ENCODE peak calls at places on chromosomes 1 and 21, in nine cellular contexts. U is pancreas, E is OCI-LY7, H is mammary epithelial cell, Z is lower leg skin, L is esophagus squamous epithelium, C is fibroblast of mammary gland, R is AG04450, K is prostate gland. A is an unnamed sample.
A peak's percentile ranks its signal among the peaks of the same experiment; 100 is the strongest.

GRCh38 chr1:158002630-158003408 is 9.4 kb downstream of the KIRREL1 start:
- DNase-seq in U (no peak), E (no peak), H (peak; percentile 38), Z (no peak), L (no peak), C (no peak), R (no peak), K (no peak), A (no peak)

GRCh38 chr1:236515443-236515958 is 8.3 kb upstream of the LGALS8 start:
- DNase-seq in U (peak; percentile 42), E (no peak), H (no peak), Z (no peak), L (no peak), C (no peak), R (no peak), K (no peak), A (no peak)

GRCh38 chr1:94110946-94111740 is 9.8 kb downstream of the ABCA4 start:
- DNase-seq in U (no peak), E (no peak), H (no peak), Z (peak; percentile 59), L (no peak), C (no peak), R (no peak), K (no peak), A (no peak)

GRCh38 chr1:81325404-81325803 is 475.3 kb upstream of the ADGRL2 start:
- DNase-seq in U (no peak), E (no peak), H (peak; percentile 21), Z (no peak), L (no peak), C (no peak), R (no peak), K (no peak), A (no peak)

GRCh38 chr1:22847709-22848108 is 125.0 kb downstream of the LACTBL1 start:
- DNase-seq in U (no peak), E (no peak), H (no peak), Z (no peak), L (no peak), C (no peak), R (no peak), K (no peak), A (no peak)

GRCh38 chr1:186404454-186405051 is 28.9 kb downstream of the ODR4 start:
- DNase-seq in U (no peak), E (peak; percentile 44), H (peak; percentile 32), Z (no peak), L (no peak), C (peak; percentile 78), R (peak; percentile 11), K (no peak), A (no peak)

GRCh38 chr1:41322835-41323234 is 38.4 kb upstream of the FOXO6 start:
- DNase-seq in U (no peak), E (peak; percentile 41), H (peak; percentile 45), Z (no peak), L (no peak), C (peak; percentile 7), R (no peak), K (peak; percentile 37), A (no peak)

GRCh38 chr1:66945316-66945715 is 20.5 kb downstream of the MIER1 start:
- DNase-seq in U (no peak), E (no peak), H (no peak), Z (no peak), L (no peak), C (no peak), R (no peak), K (no peak), A (no peak)

GRCh38 chr1:9314711-9315379 is 22.2 kb downstream of the SPSB1 start:
- DNase-seq in U (no peak), E (no peak), H (no peak), Z (no peak), L (no peak), C (no peak), R (no peak), K (no peak), A (no peak)

GRCh38 chr1:47482783-47483182 is 44.9 kb downstream of the FOXD2 start:
- DNase-seq in U (no peak), E (no peak), H (no peak), Z (peak; percentile 34), L (no peak), C (peak; percentile 47), R (no peak), K (no peak), A (no peak)

GRCh38 chr1:155003227-155003765 is 694 bp downstream of the ZBTB7B start:
- DNase-seq in U (peak; percentile 70), E (peak; percentile 43), H (no peak), Z (peak; percentile 86), L (no peak), C (no peak), R (no peak), K (no peak), A (peak; percentile 79)

GRCh38 chr21:43279578-43279894 is 110.7 kb downstream of the CRYAA start:
- DNase-seq in U (peak; percentile 20), E (no peak), H (no peak), Z (no peak), L (no peak), C (no peak), R (no peak), K (no peak), A (no peak)

GRCh38 chr1:205444300-205444930 is 11.4 kb downstream of the BLACAT1 start:
- DNase-seq in U (no peak), E (no peak), H (no peak), Z (no peak), L (no peak), C (no peak), R (no peak), K (no peak), A (no peak)

GRCh38 chr1:47914952-47915676 is 82.1 kb downstream of the TRABD2B start:
- DNase-seq in U (no peak), E (no peak), H (no peak), Z (no peak), L (no peak), C (no peak), R (no peak), K (no peak), A (no peak)

GRCh38 chr1:204065174-204065985 is 7.5 kb upstream of the SOX13 start:
- DNase-seq in U (no peak), E (no peak), H (no peak), Z (no peak), L (no peak), C (peak; percentile 32), R (no peak), K (no peak), A (no peak)

GRCh38 chr1:204357551-204357950 is 2.2 kb downstream of the PLEKHA6 start:
- DNase-seq in U (no peak), E (no peak), H (no peak), Z (no peak), L (no peak), C (peak; percentile 63), R (no peak), K (no peak), A (no peak)

DNA sequence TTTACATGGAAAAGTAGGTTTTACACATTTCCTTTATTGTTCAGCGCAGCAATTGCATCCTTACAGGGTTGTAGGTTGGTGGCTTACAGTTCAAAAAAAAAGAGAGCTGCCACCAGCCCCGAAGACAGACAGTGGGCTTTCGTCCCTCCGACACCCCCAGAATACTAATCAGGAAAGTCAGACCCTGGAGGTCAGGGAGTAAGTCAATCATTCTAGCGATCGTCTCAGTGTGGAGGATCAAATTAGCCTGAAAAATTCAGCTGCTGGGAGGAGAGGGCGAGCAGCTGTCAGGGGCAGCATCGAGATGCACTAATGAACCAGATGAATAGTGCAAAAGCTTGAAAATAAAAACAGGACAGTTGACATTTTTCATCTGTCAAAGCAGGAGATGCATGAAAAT is 138.4 kb downstream of the NEK7 start:
- DNase-seq in U (no peak), E (no peak), H (no peak), Z (no peak), L (no peak), C (no peak), R (no peak), K (no peak), A (no peak)
- H3K4me3 ChIP-seq in U (no peak overlapping the region), E (no peak overlapping the region), H (no peak overlapping the region), Z (no peak overlapping the region), L (no peak overlapping the region), C (no peak overlapping the region), R (no peak overlapping the region), K (no peak overlapping the region), A (no peak overlapping the region)

GRCh38 chr1:15620890-15621682 is 3.8 kb downstream of the DDI2 start:
- DNase-seq in U (no peak), E (no peak), H (no peak), Z (no peak), L (no peak), C (no peak), R (no peak), K (no peak), A (peak; percentile 18)
- H3K4me3 ChIP-seq in U (no peak overlapping the region), E (no peak overlapping the region), H (no peak overlapping the region), Z (no peak overlapping the region), L (no peak overlapping the region), C (no peak overlapping the region), R (no peak overlapping the region), K (no peak overlapping the region), A (no peak overlapping the region)

GRCh38 chr21:38807481-38807880 is 1.8 kb downstream of the ETS2 start:
- DNase-seq in U (no peak), E (no peak), H (no peak), Z (no peak), L (no peak), C (no peak), R (no peak), K (no peak), A (no peak)

GRCh38 chr21:38809170-38809878 is 3.6 kb downstream of the ETS2 start:
- DNase-seq in U (no peak), E (peak; percentile 42), H (no peak), Z (no peak), L (no peak), C (no peak), R (no peak), K (no peak), A (no peak)

GRCh38 chr21:38806942-38807284 is 1.2 kb downstream of the ETS2 start:
- DNase-seq in U (no peak), E (no peak), H (no peak), Z (no peak), L (no peak), C (peak; percentile 53), R (no peak), K (no peak), A (no peak)

GRCh38 chr21:38806153-38806941 is 618 bp downstream of the ETS2 start:
- DNase-seq in U (peak; percentile 60), E (peak; percentile 56), H (no peak), Z (peak; percentile 91), L (no peak), C (no peak), R (no peak), K (no peak), A (no peak)

GRCh38 chr21:38807987-38808386 is 2.3 kb downstream of the ETS2 start:
- DNase-seq in U (no peak), E (no peak), H (no peak), Z (no peak), L (no peak), C (no peak), R (no peak), K (no peak), A (no peak)
- H3K4me3 ChIP-seq in U (no peak overlapping the region), E (peak overlapping the region; percentile 88), H (peak overlapping the region; percentile 93), Z (peak overlapping the region; percentile 20), L (peak overlapping the region; percentile 96), C (no peak overlapping the region), R (peak overlapping the region; percentile 88), K (peak overlapping the region; percentile 86), A (peak overlapping the region; percentile 100)

DNA sequence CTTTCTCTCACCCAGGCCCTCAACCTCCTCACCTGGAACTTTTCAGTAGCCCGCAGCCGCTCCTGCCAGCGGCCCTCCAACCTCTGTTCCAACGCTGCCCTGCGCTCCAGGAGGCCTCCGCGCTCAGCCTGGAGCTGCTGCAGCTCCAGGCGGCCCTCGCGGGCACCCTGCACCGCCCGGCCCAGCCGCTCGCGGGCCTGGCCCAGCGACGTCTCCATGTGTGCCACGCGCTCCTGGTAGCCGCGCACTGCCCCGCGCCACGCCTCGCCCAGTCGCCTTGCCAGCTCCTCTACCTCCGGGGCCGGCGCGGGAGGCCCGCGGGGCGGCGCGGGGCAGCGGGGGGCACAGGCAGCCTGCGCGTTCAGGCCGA is 772 bp downstream of the NES start:
- DNase-seq in U (no peak), E (no peak), H (no peak), Z (no peak), L (no peak), C (no peak), R (no peak), K (no peak), A (no peak)
- H3K4me3 ChIP-seq in U (no peak overlapping the region), E (no peak overlapping the region), H (no peak overlapping the region), Z (no peak overlapping the region), L (peak overlapping the region; percentile 42), C (peak overlapping the region; percentile 50), R (peak overlapping the region; percentile 64), K (peak overlapping the region; percentile 27), A (peak overlapping the region; percentile 51)

A was measured in ascending aorta.